ENCODE peak calls at places on chromosomes 6 and 20, in nine cellular contexts. One of them, this sample, is unnamed.

GRCh38 chr6:22036267-22036666 is 260.6 kb downstream of the PRL start:
- DNase-seq in breast epithelium: no peak
- DNase-seq in ureter: peak
- DNase-seq in hypothalamus: no peak
- DNase-seq in stimulated activated CD8-positive, alpha-beta memory T cell treated with anti-CD3 and anti-CD28 coated beads, Interleukin-15, amount 100 ng/mL, for 4 hours: no peak
- DNase-seq in CD4-positive, alpha-beta T cell: no peak
- DNase-seq in pancreas: peak
- DNase-seq in activated naive CD8-positive, alpha-beta T cell treated with anti-CD3 and anti-CD28 coated beads for 36 hours: no peak
- DNase-seq in T-cell: no peak
- DNase-seq in this sample: no peak

GRCh38 chr6:69293471-69293870 is 503.3 kb downstream of the LMBRD1 start:
- DNase-seq in breast epithelium: no peak
- DNase-seq in ureter: no peak
- DNase-seq in hypothalamus: no peak
- DNase-seq in stimulated activated CD8-positive, alpha-beta memory T cell treated with anti-CD3 and anti-CD28 coated beads, Interleukin-15, amount 100 ng/mL, for 4 hours: no peak
- DNase-seq in CD4-positive, alpha-beta T cell: no peak
- DNase-seq in pancreas: no peak
- DNase-seq in activated naive CD8-positive, alpha-beta T cell treated with anti-CD3 and anti-CD28 coated beads for 36 hours: no peak
- DNase-seq in T-cell: no peak
- DNase-seq in this sample: no peak

GRCh38 chr6:97925504-97925903 is 642.5 kb upstream of the MMS22L start:
- DNase-seq in breast epithelium: no peak
- DNase-seq in ureter: no peak
- DNase-seq in hypothalamus: no peak
- DNase-seq in stimulated activated CD8-positive, alpha-beta memory T cell treated with anti-CD3 and anti-CD28 coated beads, Interleukin-15, amount 100 ng/mL, for 4 hours: no peak
- DNase-seq in CD4-positive, alpha-beta T cell: no peak
- DNase-seq in pancreas: no peak
- DNase-seq in activated naive CD8-positive, alpha-beta T cell treated with anti-CD3 and anti-CD28 coated beads for 36 hours: no peak
- DNase-seq in T-cell: no peak
- DNase-seq in this sample: no peak

GRCh38 chr6:155954149-155954548 is 498.5 kb upstream of the NOX3 start:
- DNase-seq in breast epithelium: no peak
- DNase-seq in ureter: no peak
- DNase-seq in hypothalamus: no peak
- DNase-seq in stimulated activated CD8-positive, alpha-beta memory T cell treated with anti-CD3 and anti-CD28 coated beads, Interleukin-15, amount 100 ng/mL, for 4 hours: no peak
- DNase-seq in CD4-positive, alpha-beta T cell: no peak
- DNase-seq in pancreas: no peak
- DNase-seq in activated naive CD8-positive, alpha-beta T cell treated with anti-CD3 and anti-CD28 coated beads for 36 hours: no peak
- DNase-seq in T-cell: no peak
- DNase-seq in this sample: no peak

GRCh38 chr6:109447878-109448555 is 7.5 kb downstream of the SMPD2 start:
- DNase-seq in breast epithelium: no peak
- DNase-seq in ureter: no peak
- DNase-seq in hypothalamus: no peak
- DNase-seq in stimulated activated CD8-positive, alpha-beta memory T cell treated with anti-CD3 and anti-CD28 coated beads, Interleukin-15, amount 100 ng/mL, for 4 hours: no peak
- DNase-seq in CD4-positive, alpha-beta T cell: no peak
- DNase-seq in pancreas: no peak
- DNase-seq in activated naive CD8-positive, alpha-beta T cell treated with anti-CD3 and anti-CD28 coated beads for 36 hours: no peak
- DNase-seq in T-cell: no peak
- DNase-seq in this sample: no peak

GRCh38 chr6:138443979-138444378 is 40.0 kb downstream of the HEBP2 start:
- DNase-seq in breast epithelium: no peak
- DNase-seq in ureter: no peak
- DNase-seq in hypothalamus: no peak
- DNase-seq in stimulated activated CD8-positive, alpha-beta memory T cell treated with anti-CD3 and anti-CD28 coated beads, Interleukin-15, amount 100 ng/mL, for 4 hours: no peak
- DNase-seq in CD4-positive, alpha-beta T cell: no peak
- DNase-seq in pancreas: no peak
- DNase-seq in activated naive CD8-positive, alpha-beta T cell treated with anti-CD3 and anti-CD28 coated beads for 36 hours: no peak
- DNase-seq in T-cell: no peak
- DNase-seq in this sample: no peak

GRCh38 chr6:70998148-70998547 is 41.3 kb upstream of the B3GAT2 start:
- DNase-seq in breast epithelium: no peak
- DNase-seq in ureter: no peak
- DNase-seq in hypothalamus: no peak
- DNase-seq in stimulated activated CD8-positive, alpha-beta memory T cell treated with anti-CD3 and anti-CD28 coated beads, Interleukin-15, amount 100 ng/mL, for 4 hours: no peak
- DNase-seq in CD4-positive, alpha-beta T cell: no peak
- DNase-seq in pancreas: no peak
- DNase-seq in activated naive CD8-positive, alpha-beta T cell treated with anti-CD3 and anti-CD28 coated beads for 36 hours: no peak
- DNase-seq in T-cell: no peak
- DNase-seq in this sample: no peak

GRCh38 chr6:118295336-118295735 is 252.8 kb upstream of the PLN start:
- DNase-seq in breast epithelium: no peak
- DNase-seq in ureter: no peak
- DNase-seq in hypothalamus: no peak
- DNase-seq in stimulated activated CD8-positive, alpha-beta memory T cell treated with anti-CD3 and anti-CD28 coated beads, Interleukin-15, amount 100 ng/mL, for 4 hours: no peak
- DNase-seq in CD4-positive, alpha-beta T cell: no peak
- DNase-seq in pancreas: no peak
- DNase-seq in activated naive CD8-positive, alpha-beta T cell treated with anti-CD3 and anti-CD28 coated beads for 36 hours: no peak
- DNase-seq in T-cell: no peak
- DNase-seq in this sample: no peak

GRCh38 chr20:3876676-3877075 is 12.5 kb upstream of the PANK2 start:
- DNase-seq in breast epithelium: no peak
- DNase-seq in ureter: no peak
- DNase-seq in hypothalamus: no peak
- DNase-seq in stimulated activated CD8-positive, alpha-beta memory T cell treated with anti-CD3 and anti-CD28 coated beads, Interleukin-15, amount 100 ng/mL, for 4 hours: no peak
- DNase-seq in CD4-positive, alpha-beta T cell: no peak
- DNase-seq in pancreas: no peak
- DNase-seq in activated naive CD8-positive, alpha-beta T cell treated with anti-CD3 and anti-CD28 coated beads for 36 hours: no peak
- DNase-seq in T-cell: no peak
- DNase-seq in this sample: no peak

GRCh38 chr6:107957165-107957908 is 671 bp downstream of the SEC63 start:
- DNase-seq in breast epithelium: no peak
- DNase-seq in ureter: peak
- DNase-seq in hypothalamus: peak
- DNase-seq in stimulated activated CD8-positive, alpha-beta memory T cell treated with anti-CD3 and anti-CD28 coated beads, Interleukin-15, amount 100 ng/mL, for 4 hours: peak
- DNase-seq in CD4-positive, alpha-beta T cell: peak
- DNase-seq in pancreas: peak
- DNase-seq in activated naive CD8-positive, alpha-beta T cell treated with anti-CD3 and anti-CD28 coated beads for 36 hours: peak
- DNase-seq in T-cell: peak
- DNase-seq in this sample: no peak

GRCh38 chr6:467671-468082 is 76.1 kb downstream of the IRF4 start:
- DNase-seq in breast epithelium: no peak
- DNase-seq in ureter: no peak
- DNase-seq in hypothalamus: no peak
- DNase-seq in stimulated activated CD8-positive, alpha-beta memory T cell treated with anti-CD3 and anti-CD28 coated beads, Interleukin-15, amount 100 ng/mL, for 4 hours: no peak
- DNase-seq in CD4-positive, alpha-beta T cell: no peak
- DNase-seq in pancreas: no peak
- DNase-seq in activated naive CD8-positive, alpha-beta T cell treated with anti-CD3 and anti-CD28 coated beads for 36 hours: no peak
- DNase-seq in T-cell: no peak
- DNase-seq in this sample: no peak

GRCh38 chr6:121780325-121781313 is 345.2 kb downstream of the GJA1 start:
- DNase-seq in breast epithelium: peak
- DNase-seq in ureter: peak
- DNase-seq in hypothalamus: no peak
- DNase-seq in stimulated activated CD8-positive, alpha-beta memory T cell treated with anti-CD3 and anti-CD28 coated beads, Interleukin-15, amount 100 ng/mL, for 4 hours: no peak
- DNase-seq in CD4-positive, alpha-beta T cell: no peak
- DNase-seq in pancreas: peak
- DNase-seq in activated naive CD8-positive, alpha-beta T cell treated with anti-CD3 and anti-CD28 coated beads for 36 hours: no peak
- DNase-seq in T-cell: no peak
- DNase-seq in this sample: no peak

GRCh38 chr20:16541878-16542277 is 31.4 kb downstream of the KIF16B start:
- DNase-seq in breast epithelium: no peak
- DNase-seq in ureter: no peak
- DNase-seq in hypothalamus: no peak
- DNase-seq in stimulated activated CD8-positive, alpha-beta memory T cell treated with anti-CD3 and anti-CD28 coated beads, Interleukin-15, amount 100 ng/mL, for 4 hours: no peak
- DNase-seq in CD4-positive, alpha-beta T cell: no peak
- DNase-seq in pancreas: no peak
- DNase-seq in activated naive CD8-positive, alpha-beta T cell treated with anti-CD3 and anti-CD28 coated beads for 36 hours: no peak
- DNase-seq in T-cell: no peak
- DNase-seq in this sample: no peak

GRCh38 chr6:106574729-106575458 is 54.4 kb downstream of the RTN4IP1 start:
- DNase-seq in breast epithelium: no peak
- DNase-seq in ureter: no peak
- DNase-seq in hypothalamus: no peak
- DNase-seq in stimulated activated CD8-positive, alpha-beta memory T cell treated with anti-CD3 and anti-CD28 coated beads, Interleukin-15, amount 100 ng/mL, for 4 hours: no peak
- DNase-seq in CD4-positive, alpha-beta T cell: no peak
- DNase-seq in pancreas: no peak
- DNase-seq in activated naive CD8-positive, alpha-beta T cell treated with anti-CD3 and anti-CD28 coated beads for 36 hours: no peak
- DNase-seq in T-cell: no peak
- DNase-seq in this sample: no peak

GRCh38 chr6:132712366-132712765 is 1.5 kb downstream of the VNN1 start:
- DNase-seq in breast epithelium: no peak
- DNase-seq in ureter: no peak
- DNase-seq in hypothalamus: no peak
- DNase-seq in stimulated activated CD8-positive, alpha-beta memory T cell treated with anti-CD3 and anti-CD28 coated beads, Interleukin-15, amount 100 ng/mL, for 4 hours: no peak
- DNase-seq in CD4-positive, alpha-beta T cell: no peak
- DNase-seq in pancreas: no peak
- DNase-seq in activated naive CD8-positive, alpha-beta T cell treated with anti-CD3 and anti-CD28 coated beads for 36 hours: no peak
- DNase-seq in T-cell: no peak
- DNase-seq in this sample: no peak

GRCh38 chr20:24966317-24967012 is 17.4 kb downstream of the CST7 start:
- DNase-seq in breast epithelium: no peak
- DNase-seq in ureter: peak
- DNase-seq in hypothalamus: no peak
- DNase-seq in stimulated activated CD8-positive, alpha-beta memory T cell treated with anti-CD3 and anti-CD28 coated beads, Interleukin-15, amount 100 ng/mL, for 4 hours: no peak
- DNase-seq in CD4-positive, alpha-beta T cell: no peak
- DNase-seq in pancreas: no peak
- DNase-seq in activated naive CD8-positive, alpha-beta T cell treated with anti-CD3 and anti-CD28 coated beads for 36 hours: no peak
- DNase-seq in T-cell: no peak
- DNase-seq in this sample: no peak

GRCh38 chr6:53192590-53193232 is 44.1 kb upstream of the GCM1 start:
- DNase-seq in breast epithelium: no peak
- DNase-seq in ureter: no peak
- DNase-seq in hypothalamus: no peak
- DNase-seq in stimulated activated CD8-positive, alpha-beta memory T cell treated with anti-CD3 and anti-CD28 coated beads, Interleukin-15, amount 100 ng/mL, for 4 hours: no peak
- DNase-seq in CD4-positive, alpha-beta T cell: no peak
- DNase-seq in pancreas: no peak
- DNase-seq in activated naive CD8-positive, alpha-beta T cell treated with anti-CD3 and anti-CD28 coated beads for 36 hours: no peak
- DNase-seq in T-cell: no peak
- DNase-seq in this sample: no peak

GRCh38 chr6:113642714-113643442 is 214.3 kb upstream of the MARCKS start:
- DNase-seq in breast epithelium: no peak
- DNase-seq in ureter: peak
- DNase-seq in hypothalamus: no peak
- DNase-seq in stimulated activated CD8-positive, alpha-beta memory T cell treated with anti-CD3 and anti-CD28 coated beads, Interleukin-15, amount 100 ng/mL, for 4 hours: no peak
- DNase-seq in CD4-positive, alpha-beta T cell: no peak
- DNase-seq in pancreas: peak
- DNase-seq in activated naive CD8-positive, alpha-beta T cell treated with anti-CD3 and anti-CD28 coated beads for 36 hours: no peak
- DNase-seq in T-cell: no peak
- DNase-seq in this sample: no peak

GRCh38 chr6:124389127-124389526 is 573.1 kb upstream of the RNF217 start:
- DNase-seq in breast epithelium: no peak
- DNase-seq in ureter: no peak
- DNase-seq in hypothalamus: no peak
- DNase-seq in stimulated activated CD8-positive, alpha-beta memory T cell treated with anti-CD3 and anti-CD28 coated beads, Interleukin-15, amount 100 ng/mL, for 4 hours: no peak
- DNase-seq in CD4-positive, alpha-beta T cell: no peak
- DNase-seq in pancreas: no peak
- DNase-seq in activated naive CD8-positive, alpha-beta T cell treated with anti-CD3 and anti-CD28 coated beads for 36 hours: no peak
- DNase-seq in T-cell: no peak
- DNase-seq in this sample: no peak

GRCh38 chr20:33175123-33175522 is 7.2 kb downstream of the BPIFA2 start:
- DNase-seq in breast epithelium: no peak
- DNase-seq in ureter: no peak
- DNase-seq in hypothalamus: no peak
- DNase-seq in stimulated activated CD8-positive, alpha-beta memory T cell treated with anti-CD3 and anti-CD28 coated beads, Interleukin-15, amount 100 ng/mL, for 4 hours: no peak
- DNase-seq in CD4-positive, alpha-beta T cell: no peak
- DNase-seq in pancreas: no peak
- DNase-seq in activated naive CD8-positive, alpha-beta T cell treated with anti-CD3 and anti-CD28 coated beads for 36 hours: no peak
- DNase-seq in T-cell: no peak
- DNase-seq in this sample: no peak

GRCh38 chr6:168979254-168979653 is 274.4 kb downstream of the THBS2 start:
- DNase-seq in breast epithelium: no peak
- DNase-seq in ureter: no peak
- DNase-seq in hypothalamus: no peak
- DNase-seq in stimulated activated CD8-positive, alpha-beta memory T cell treated with anti-CD3 and anti-CD28 coated beads, Interleukin-15, amount 100 ng/mL, for 4 hours: no peak
- DNase-seq in CD4-positive, alpha-beta T cell: no peak
- DNase-seq in pancreas: no peak
- DNase-seq in activated naive CD8-positive, alpha-beta T cell treated with anti-CD3 and anti-CD28 coated beads for 36 hours: no peak
- DNase-seq in T-cell: no peak
- DNase-seq in this sample: no peak

GRCh38 chr20:20687319-20687718 is 25.1 kb downstream of the RALGAPA2 start:
- DNase-seq in breast epithelium: no peak
- DNase-seq in ureter: no peak
- DNase-seq in hypothalamus: no peak
- DNase-seq in stimulated activated CD8-positive, alpha-beta memory T cell treated with anti-CD3 and anti-CD28 coated beads, Interleukin-15, amount 100 ng/mL, for 4 hours: no peak
- DNase-seq in CD4-positive, alpha-beta T cell: no peak
- DNase-seq in pancreas: no peak
- DNase-seq in activated naive CD8-positive, alpha-beta T cell treated with anti-CD3 and anti-CD28 coated beads for 36 hours: no peak
- DNase-seq in T-cell: no peak
- DNase-seq in this sample: no peak

This sample was measured in esophagus squamous epithelium.